ENCODE peak calls at places on chromosome 9, in four cellular contexts. One of them, this sample, is unnamed.

GRCh38 chr9:124855944-124856773 is 2.9 kb downstream of the WDR38 start:
- DNase-seq in effector CD4-positive, alpha-beta T cell: no peak
- DNase-seq in AG09319: no peak
- DNase-seq in putamen: no peak
- DNase-seq in this sample: no peak

GRCh38 chr9:14238518-14238917 is 75.4 kb downstream of the NFIB start:
- DNase-seq in effector CD4-positive, alpha-beta T cell: no peak
- DNase-seq in AG09319: no peak
- DNase-seq in putamen: peak
- DNase-seq in this sample: no peak

GRCh38 chr9:77833686-77834429 is 185.7 kb upstream of the GNA14 start:
- DNase-seq in effector CD4-positive, alpha-beta T cell: no peak
- DNase-seq in AG09319: no peak
- DNase-seq in putamen: no peak
- DNase-seq in this sample: no peak

GRCh38 chr9:20811872-20812271 is 127.8 kb downstream of the FOCAD start:
- DNase-seq in effector CD4-positive, alpha-beta T cell: no peak
- DNase-seq in AG09319: no peak
- DNase-seq in putamen: no peak
- DNase-seq in this sample: no peak

GRCh38 chr9:133359420-133360175 is 3.2 kb downstream of the SURF2 start:
- DNase-seq in effector CD4-positive, alpha-beta T cell: no peak
- DNase-seq in AG09319: no peak
- DNase-seq in putamen: no peak
- DNase-seq in this sample: no peak

GRCh38 chr9:101849102-101849707 is 110.8 kb upstream of the GRIN3A start:
- DNase-seq in effector CD4-positive, alpha-beta T cell: no peak
- DNase-seq in AG09319: no peak
- DNase-seq in putamen: no peak
- DNase-seq in this sample: no peak

GRCh38 chr9:21965401-21965951 is 28.7 kb downstream of the CDKN2A start:
- DNase-seq in effector CD4-positive, alpha-beta T cell: no peak
- DNase-seq in AG09319: no peak
- DNase-seq in putamen: no peak
- DNase-seq in this sample: no peak

GRCh38 chr9:94798668-94799067 is 72.2 kb downstream of the AOPEP start:
- DNase-seq in effector CD4-positive, alpha-beta T cell: no peak
- DNase-seq in AG09319: no peak
- DNase-seq in putamen: no peak
- DNase-seq in this sample: no peak

GRCh38 chr9:589723-590122 is 251.8 kb upstream of the DMRT1 start:
- DNase-seq in effector CD4-positive, alpha-beta T cell: no peak
- DNase-seq in AG09319: no peak
- DNase-seq in putamen: no peak
- DNase-seq in this sample: no peak

GRCh38 chr9:137076636-137077009 is 694 bp upstream of the UAP1L1 start:
- DNase-seq in effector CD4-positive, alpha-beta T cell: no peak
- DNase-seq in AG09319: no peak
- DNase-seq in putamen: no peak
- DNase-seq in this sample: no peak

GRCh38 chr9:37574996-37575395 is 1.2 kb downstream of the FBXO10 start:
- DNase-seq in effector CD4-positive, alpha-beta T cell: no peak
- DNase-seq in AG09319: no peak
- DNase-seq in putamen: no peak
- DNase-seq in this sample: no peak

GRCh38 chr9:83219154-83219923 is 156.4 kb upstream of the RASEF start:
- DNase-seq in effector CD4-positive, alpha-beta T cell: no peak
- DNase-seq in AG09319: peak
- DNase-seq in putamen: peak
- DNase-seq in this sample: no peak

GRCh38 chr9:126719677-126720435 is 85.0 kb upstream of the ZBTB43 start:
- DNase-seq in effector CD4-positive, alpha-beta T cell: peak
- DNase-seq in AG09319: no peak
- DNase-seq in putamen: peak
- DNase-seq in this sample: peak

GRCh38 chr9:70601000-70601929 is 186.8 kb upstream of the KLF9 start:
- DNase-seq in effector CD4-positive, alpha-beta T cell: no peak
- DNase-seq in AG09319: peak
- DNase-seq in putamen: peak
- DNase-seq in this sample: no peak

GRCh38 chr9:124412228-124412575 is 3.0 kb downstream of the PSMB7 start:
- DNase-seq in effector CD4-positive, alpha-beta T cell: no peak
- DNase-seq in AG09319: no peak
- DNase-seq in putamen: no peak
- DNase-seq in this sample: no peak

GRCh38 chr9:14243514-14244042 is 70.4 kb downstream of the NFIB start:
- DNase-seq in effector CD4-positive, alpha-beta T cell: no peak
- DNase-seq in AG09319: no peak
- DNase-seq in putamen: no peak
- DNase-seq in this sample: no peak

GRCh38 chr9:117739620-117740347 is 35.6 kb downstream of the TLR4 start:
- DNase-seq in effector CD4-positive, alpha-beta T cell: no peak
- DNase-seq in AG09319: no peak
- DNase-seq in putamen: peak
- DNase-seq in this sample: no peak

GRCh38 chr9:20524776-20525175 is 97.5 kb downstream of the MLLT3 start:
- DNase-seq in effector CD4-positive, alpha-beta T cell: no peak
- DNase-seq in AG09319: no peak
- DNase-seq in putamen: no peak
- DNase-seq in this sample: no peak

GRCh38 chr9:84271004-84271886 is 69.3 kb downstream of the SLC28A3 start:
- DNase-seq in effector CD4-positive, alpha-beta T cell: no peak
- DNase-seq in AG09319: peak
- DNase-seq in putamen: peak
- DNase-seq in this sample: no peak

GRCh38 chr9:98992885-98993569 is 49.3 kb downstream of the COL15A1 start:
- DNase-seq in effector CD4-positive, alpha-beta T cell: no peak
- DNase-seq in AG09319: no peak
- DNase-seq in putamen: no peak
- DNase-seq in this sample: no peak

GRCh38 chr9:120925535-120926396 is 830 bp downstream of the TRAF1 start:
- DNase-seq in effector CD4-positive, alpha-beta T cell: peak
- DNase-seq in AG09319: no peak
- DNase-seq in putamen: no peak
- DNase-seq in this sample: peak

GRCh38 chr9:3830296-3830695 is 304.5 kb upstream of the RFX3 start:
- DNase-seq in effector CD4-positive, alpha-beta T cell: no peak
- DNase-seq in AG09319: no peak
- DNase-seq in putamen: no peak
- DNase-seq in this sample: no peak

GRCh38 chr9:89872913-89873707 is 268.3 kb downstream of the GADD45G start:
- DNase-seq in effector CD4-positive, alpha-beta T cell: no peak
- DNase-seq in AG09319: no peak
- DNase-seq in putamen: no peak
- DNase-seq in this sample: no peak

GRCh38 chr9:78539904-78540303 is 243.0 kb downstream of the PSAT1 start:
- DNase-seq in effector CD4-positive, alpha-beta T cell: no peak
- DNase-seq in AG09319: no peak
- DNase-seq in putamen: no peak
- DNase-seq in this sample: no peak

GRCh38 chr9:131500939-131501541 is 1.7 kb upstream of the POMT1 start:
- DNase-seq in effector CD4-positive, alpha-beta T cell: peak
- DNase-seq in AG09319: no peak
- DNase-seq in putamen: no peak
- DNase-seq in this sample: peak

GRCh38 chr9:110502842-110503241 is 76.7 kb downstream of the SVEP1 start:
- DNase-seq in effector CD4-positive, alpha-beta T cell: no peak
- DNase-seq in AG09319: no peak
- DNase-seq in putamen: no peak
- DNase-seq in this sample: no peak

GRCh38 chr9:6924988-6925563 is 167.3 kb downstream of the KDM4C start:
- DNase-seq in effector CD4-positive, alpha-beta T cell: no peak
- DNase-seq in AG09319: no peak
- DNase-seq in putamen: peak
- DNase-seq in this sample: no peak

GRCh38 chr9:123933401-123933800 is 3.5 kb upstream of the DENND1A start:
- DNase-seq in effector CD4-positive, alpha-beta T cell: no peak
- DNase-seq in AG09319: no peak
- DNase-seq in putamen: no peak
- DNase-seq in this sample: no peak

GRCh38 chr9:13974891-13975290 is 339.1 kb downstream of the NFIB start:
- DNase-seq in effector CD4-positive, alpha-beta T cell: no peak
- DNase-seq in AG09319: no peak
- DNase-seq in putamen: no peak
- DNase-seq in this sample: no peak

GRCh38 chr9:115673599-115673998 is 480.0 kb upstream of the PAPPA start:
- DNase-seq in effector CD4-positive, alpha-beta T cell: no peak
- DNase-seq in AG09319: no peak
- DNase-seq in putamen: no peak
- DNase-seq in this sample: no peak

GRCh38 chr9:134910146-134910545 is 7.6 kb downstream of the FCN1 start:
- DNase-seq in effector CD4-positive, alpha-beta T cell: no peak
- DNase-seq in AG09319: no peak
- DNase-seq in putamen: no peak
- DNase-seq in this sample: no peak

GRCh38 chr9:126589349-126589748 is 24.4 kb upstream of the LMX1B start:
- DNase-seq in effector CD4-positive, alpha-beta T cell: no peak
- DNase-seq in AG09319: no peak
- DNase-seq in putamen: no peak
- DNase-seq in this sample: no peak

GRCh38 chr9:34097865-34098264 is 28.6 kb downstream of the DCAF12 start:
- DNase-seq in effector CD4-positive, alpha-beta T cell: no peak
- DNase-seq in AG09319: no peak
- DNase-seq in putamen: no peak
- DNase-seq in this sample: no peak

GRCh38 chr9:4774209-4774608 is 18.5 kb upstream of the RCL1 start:
- DNase-seq in effector CD4-positive, alpha-beta T cell: no peak
- DNase-seq in AG09319: no peak
- DNase-seq in putamen: no peak
- DNase-seq in this sample: no peak

GRCh38 chr9:121758693-121759092 is 107.3 kb downstream of the DAB2IP start:
- DNase-seq in effector CD4-positive, alpha-beta T cell: no peak
- DNase-seq in AG09319: no peak
- DNase-seq in putamen: no peak
- DNase-seq in this sample: no peak

GRCh38 chr9:96383165-96383939 is at the start of gene SLC35D2:
- DNase-seq in effector CD4-positive, alpha-beta T cell: no peak
- DNase-seq in AG09319: no peak
- DNase-seq in putamen: peak
- DNase-seq in this sample: peak

GRCh38 chr9:118331622-118332045 is 627.4 kb downstream of the TLR4 start:
- DNase-seq in effector CD4-positive, alpha-beta T cell: no peak
- DNase-seq in AG09319: no peak
- DNase-seq in putamen: no peak
- DNase-seq in this sample: no peak

GRCh38 chr9:130432362-130432761 is 12.4 kb upstream of the ASS1 start:
- DNase-seq in effector CD4-positive, alpha-beta T cell: no peak
- DNase-seq in AG09319: no peak
- DNase-seq in putamen: no peak
- DNase-seq in this sample: no peak

GRCh38 chr9:115398313-115398650 is 280.3 kb upstream of the TNC start:
- DNase-seq in effector CD4-positive, alpha-beta T cell: no peak
- DNase-seq in AG09319: no peak
- DNase-seq in putamen: no peak
- DNase-seq in this sample: no peak